ENCODE peak calls at places on chromosomes 4 and X, in seven cellular contexts. S, O, D, M, Q, T and U are unnamed samples.

GRCh38 chrX:51568586-51568985 is 50.1 kb downstream of the CENPVL3 start:
- DNase-seq in Q (no peak), S (no peak), T (no peak), M (no peak), D (no peak), O (no peak), U (no peak)

GRCh38 chr4:101183658-101184373 is 163.5 kb downstream of the PPP3CA start:
- DNase-seq in D (no peak), O (no peak), S (no peak), Q (no peak), M (no peak), T (no peak), U (no peak)

GRCh38 chrX:123959281-123960063 is 2.0 kb upstream of the STAG2 start:
- DNase-seq in D (peak), S (peak), T (peak), Q (peak), M (peak), O (peak), U (peak)

GRCh38 chrX:103376979-103377324 is 614 bp downstream of the BEX3 start:
- DNase-seq in S (no peak), O (no peak), D (peak), Q (no peak), T (peak), M (no peak), U (no peak)

GRCh38 chrX:129599996-129600395 is 54.8 kb downstream of the APLN start:
- DNase-seq in O (no peak), Q (no peak), D (no peak), M (no peak), T (no peak), S (no peak), U (no peak)

GRCh38 chr4:28479666-28480065 is 1619.0 kb downstream of the STIM2 start:
- DNase-seq in M (no peak), S (no peak), D (no peak), Q (no peak), O (no peak), T (no peak), U (no peak)

GRCh38 chrX:108331126-108331909 is 106.9 kb downstream of the COL4A6 start:
- DNase-seq in M (no peak), Q (no peak), O (no peak), S (no peak), D (no peak), T (no peak), U (no peak)

GRCh38 chr4:53321151-53321987 is 44.5 kb downstream of the SCFD2 start:
- DNase-seq in S (no peak), Q (no peak), T (no peak), M (peak), D (no peak), O (no peak), U (no peak)

GRCh38 chrX:103782640-103783039 is 6.0 kb downstream of the PLP1 start:
- DNase-seq in S (no peak), D (no peak), M (no peak), O (no peak), Q (no peak), T (no peak), U (no peak)

GRCh38 chr4:158896459-158897238 is 127.8 kb downstream of the FNIP2 start:
- DNase-seq in Q (no peak), O (no peak), S (no peak), M (no peak), T (no peak), D (no peak), U (no peak)

GRCh38 chr4:169485791-169486742 is 126.3 kb downstream of the NEK1 start:
- DNase-seq in Q (peak), M (peak), O (no peak), D (peak), T (peak), S (peak), U (peak)

GRCh38 chr4:43682551-43682950 is 766.1 kb downstream of the KCTD8 start:
- DNase-seq in T (no peak), S (no peak), M (no peak), D (no peak), O (no peak), Q (no peak), U (no peak)

GRCh38 chr4:143618811-143619210 is 81.7 kb downstream of the FREM3 start:
- DNase-seq in T (no peak), Q (no peak), M (peak), D (no peak), S (no peak), O (no peak), U (no peak)

GRCh38 chrX:40108084-40108958 is 10.6 kb upstream of the BCOR start:
- DNase-seq in D (peak), M (no peak), Q (peak), S (peak), T (peak), O (no peak), U (no peak)

DNA sequence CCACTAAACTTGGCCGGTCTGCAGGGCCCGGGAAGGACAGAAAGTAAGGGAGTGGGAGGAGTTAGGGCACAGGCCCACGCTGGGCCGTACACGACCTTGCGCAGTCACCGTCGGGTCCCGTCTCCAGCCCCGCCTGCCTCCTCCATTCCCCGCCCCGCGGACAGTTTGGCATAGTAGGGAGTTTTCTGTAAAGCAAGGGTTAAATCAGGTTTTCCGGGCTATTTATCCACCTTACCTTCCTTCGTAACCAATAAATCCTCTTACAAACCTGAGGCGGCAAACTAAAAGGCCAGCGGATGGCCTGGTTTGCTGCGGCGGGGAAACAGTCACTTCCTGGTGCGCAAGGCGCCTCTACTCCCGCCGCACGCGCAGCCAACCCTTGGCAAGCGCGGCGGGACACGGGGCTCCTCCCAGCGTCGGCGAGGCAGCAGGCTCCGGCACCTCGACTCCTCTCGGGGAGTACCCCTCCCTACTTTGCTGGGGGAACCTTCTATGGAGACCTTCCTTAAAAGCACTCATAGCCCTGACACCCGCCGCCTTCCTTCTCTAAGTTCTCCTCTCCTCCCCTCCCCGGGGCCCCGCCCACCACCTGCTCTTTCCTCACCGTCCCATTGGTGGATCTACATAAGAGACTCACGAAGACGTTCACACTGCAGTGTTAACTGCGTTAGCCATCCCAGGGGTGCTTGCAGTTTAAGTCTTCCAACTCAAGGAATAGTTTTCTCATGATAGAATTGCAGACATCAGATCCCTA is at the start of gene TRMT2B:
- DNase-seq in Q (peak), S (peak), M (peak), T (peak), D (peak), O (peak), U (peak)
- TF ChIP-seq POLR2A in Q (peak), S (peak), M (peak), T (no peak), D (no peak), O (no peak), U (peak)

DNA sequence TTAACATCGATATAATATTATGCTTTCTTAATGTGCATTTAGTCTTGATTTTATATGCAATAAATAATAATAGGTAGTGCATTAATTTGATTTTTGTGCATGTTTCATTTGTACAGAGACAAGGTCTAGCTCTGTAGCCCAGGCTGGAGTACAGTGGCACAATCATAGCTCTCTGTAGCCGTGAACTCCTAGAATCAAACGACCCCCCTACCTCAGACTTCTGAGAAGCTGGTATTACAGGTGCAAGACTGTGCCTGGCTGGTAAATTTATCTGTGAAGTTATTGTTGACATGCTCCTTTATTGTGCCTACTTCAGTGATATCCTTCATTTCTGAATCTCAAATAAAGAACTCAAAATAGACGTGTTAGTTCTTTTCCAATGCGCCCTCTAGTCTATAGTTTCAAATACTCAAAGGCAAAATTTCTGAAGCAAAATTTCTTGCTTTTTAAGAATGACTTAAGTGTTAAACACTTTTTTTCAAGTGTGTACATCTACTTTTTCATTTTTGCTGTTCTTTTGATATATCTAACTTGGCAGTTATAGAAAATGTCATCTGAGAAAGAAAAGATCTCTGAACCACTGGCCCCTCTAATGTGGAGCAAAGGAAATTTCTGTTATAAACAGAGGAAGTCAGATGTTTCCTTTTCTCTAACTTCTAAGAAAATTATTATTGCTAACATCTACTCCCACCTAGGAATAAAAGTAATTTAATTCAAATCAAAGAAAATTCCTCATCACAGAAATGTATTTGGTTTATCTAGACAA is 28.3 kb upstream of the GUCY1A1 start:
- DNase-seq in T (no peak), D (no peak), S (no peak), Q (no peak), M (no peak), O (no peak), U (no peak)
- TF ChIP-seq POLR2A in T (no peak), D (no peak), S (no peak), Q (no peak), M (no peak), O (no peak), U (no peak)

GRCh38 chr4:185396724-185397402 is at the start of gene ANKRD37:
- DNase-seq in D (no peak), T (peak), Q (peak), S (peak), O (peak), M (no peak), U (peak)
- TF ChIP-seq POLR2A in D (no peak), T (no peak), Q (peak), S (peak), O (no peak), M (no peak), U (no peak)

GRCh38 chr4:10383417-10383816 is 73.8 kb downstream of the ZNF518B start:
- DNase-seq in T (no peak), M (no peak), O (no peak), Q (peak), S (no peak), D (no peak), U (no peak)

GRCh38 chr4:10380695-10381094 is 76.5 kb downstream of the ZNF518B start:
- DNase-seq in D (no peak), T (no peak), S (no peak), Q (no peak), M (no peak), O (no peak), U (no peak)

GRCh38 chr4:10381146-10381545 is 76.1 kb downstream of the ZNF518B start:
- DNase-seq in M (no peak), T (no peak), S (no peak), D (no peak), O (no peak), Q (no peak), U (no peak)

GRCh38 chr4:10386044-10386443 is 71.2 kb downstream of the ZNF518B start:
- DNase-seq in Q (no peak), T (no peak), S (no peak), M (no peak), D (no peak), O (no peak), U (no peak)

DNA sequence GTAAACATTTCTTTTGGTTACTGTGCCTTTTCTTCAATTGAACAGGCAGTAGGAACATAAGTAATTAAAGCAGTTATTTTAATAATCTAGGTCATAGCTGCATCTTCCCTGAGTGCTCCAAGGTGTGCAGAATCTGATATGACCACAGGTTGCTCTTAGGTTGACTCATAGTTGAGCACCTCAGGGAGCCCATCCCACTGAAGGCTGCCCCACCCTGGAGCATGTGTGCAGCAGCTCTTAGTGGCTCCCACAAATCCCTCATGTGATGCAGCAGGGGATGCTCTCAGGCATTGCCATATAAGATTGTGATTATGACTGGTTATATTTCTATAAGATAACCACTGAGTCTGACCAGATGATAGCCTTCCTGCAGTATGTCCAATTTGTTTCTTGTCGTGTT is 72.3 kb downstream of the ZNF518B start:
- DNase-seq in D (no peak), S (no peak), M (no peak), T (no peak), O (no peak), Q (no peak), U (no peak)
- TF ChIP-seq POLR2A in D (no peak), S (no peak), M (no peak), T (no peak), O (no peak), Q (no peak), U (no peak)

GRCh38 chr4:95360911-95361695 is 187.7 kb downstream of the UNC5C start:
- DNase-seq in D (no peak), T (no peak), S (no peak), M (no peak), Q (no peak), O (no peak), U (no peak)
- TF ChIP-seq POLR2A in D (no peak), T (no peak), S (no peak), M (no peak), Q (no peak), O (no peak), U (no peak)